ENCODE peak calls at places on chromosomes 13 and 19, in seven cellular contexts. Q, M, D, T, V, X and N are unnamed samples.

GRCh38 chr13:113495494-113496251 is 5.2 kb upstream of the DCUN1D2 start:
- DNase-seq in Q (no peak), M (no peak), X (peak; percentile 25), D (peak; percentile 48), V (peak; percentile 37), T (peak; percentile 55), N (no peak)

GRCh38 chr13:108376308-108376707 is 106.8 kb downstream of the TNFSF13B start:
- DNase-seq in X (no peak), V (no peak), Q (no peak), M (no peak), T (no peak), D (no peak), N (no peak)

GRCh38 chr13:52136763-52137162 is 7.9 kb upstream of the NEK5 start:
- DNase-seq in V (no peak), M (no peak), D (no peak), T (no peak), Q (no peak), X (no peak), N (no peak)

GRCh38 chr19:17341386-17341785 is 4.0 kb downstream of the GTPBP3 start:
- DNase-seq in T (no peak), Q (no peak), M (no peak), X (no peak), D (no peak), V (no peak), N (no peak)

GRCh38 chr19:55362990-55363716 is at the start of gene GARIN5B:
- DNase-seq in D (no peak), X (no peak), M (no peak), T (no peak), Q (no peak), V (no peak), N (no peak)

GRCh38 chr13:20125783-20126165 is 35.1 kb downstream of the GJA3 start:
- DNase-seq in V (no peak), T (no peak), X (no peak), Q (no peak), M (no peak), D (no peak), N (no peak)

GRCh38 chr19:50368649-50369570 is 3.5 kb upstream of the NAPSA start:
- DNase-seq in T (peak; percentile 88), X (peak; percentile 94), D (peak; percentile 78), V (peak; percentile 69), M (peak; percentile 87), Q (peak; percentile 51), N (peak; percentile 87)

GRCh38 chr13:33799950-33800592 is 17.9 kb upstream of the RFC3 start:
- DNase-seq in V (peak; percentile 35), X (peak; percentile 64), M (no peak), T (no peak), Q (no peak), D (peak; percentile 48), N (peak; percentile 53)

GRCh38 chr13:39048806-39049205 is 10.6 kb downstream of the NHLRC3 start:
- DNase-seq in V (no peak), M (no peak), T (no peak), D (no peak), Q (no peak), X (no peak), N (no peak)

GRCh38 chr19:571127-571974 is 1.0 kb upstream of the BSG start:
- DNase-seq in V (peak; percentile 43), X (peak; percentile 23), M (peak; percentile 48), D (peak; percentile 51), T (peak; percentile 41), Q (no peak), N (no peak)

GRCh38 chr13:112683581-112683980 is 6.3 kb upstream of the ATP11A start:
- DNase-seq in X (no peak), Q (no peak), V (no peak), M (no peak), T (no peak), D (no peak), N (no peak)

GRCh38 chr19:41956621-41957020 is 2.5 kb downstream of the RABAC1 start:
- DNase-seq in X (no peak), M (no peak), Q (no peak), D (no peak), T (no peak), V (no peak), N (no peak)

GRCh38 chr13:99867535-99868271 is 103.9 kb downstream of the ZIC5 start:
- DNase-seq in T (no peak), M (no peak), X (no peak), D (no peak), Q (no peak), V (no peak), N (no peak)

GRCh38 chr19:12112701-12113100 is 27.4 kb downstream of the ZNF20 start:
- DNase-seq in Q (no peak), X (no peak), M (no peak), V (no peak), T (no peak), D (no peak), N (no peak)

GRCh38 chr19:55649579-55650557 is 1.9 kb downstream of the CCDC106 start:
- DNase-seq in M (no peak), T (no peak), X (no peak), Q (no peak), V (no peak), D (no peak), N (no peak)

GRCh38 chr13:53382008-53382407 is 353.4 kb downstream of the OLFM4 start:
- DNase-seq in V (no peak), X (no peak), D (no peak), T (no peak), Q (no peak), M (no peak), N (no peak)

GRCh38 chr13:30038884-30039283 is 188.5 kb upstream of the UBL3 start:
- DNase-seq in X (peak; percentile 35), V (peak; percentile 52), T (no peak), M (no peak), D (peak; percentile 62), Q (no peak), N (peak; percentile 78)

GRCh38 chr13:30159446-30159839 is 147.9 kb downstream of the KATNAL1 start:
- DNase-seq in T (no peak), D (peak; percentile 91), V (peak; percentile 89), M (no peak), Q (no peak), X (peak; percentile 91), N (peak; percentile 75)

GRCh38 chr13:77907653-77908341 is 10.8 kb downstream of the EDNRB start:
- DNase-seq in D (no peak), V (no peak), M (no peak), Q (no peak), X (no peak), T (no peak), N (no peak)

GRCh38 chr13:108933061-108933460 is 303.6 kb downstream of the MYO16 start:
- DNase-seq in X (no peak), M (no peak), D (no peak), Q (no peak), T (no peak), V (no peak), N (peak; percentile 52)

GRCh38 chr19:35204799-35205732 is 23.5 kb downstream of the FAM187B start:
- DNase-seq in X (no peak), M (no peak), V (no peak), D (no peak), T (no peak), Q (no peak), N (no peak)

GRCh38 chr19:55809381-55810058 is 22.3 kb downstream of the NLRP11 start:
- DNase-seq in Q (no peak), T (peak; percentile 89), X (peak; percentile 77), M (peak; percentile 83), V (no peak), D (peak; percentile 6), N (peak; percentile 30)

GRCh38 chr19:34461375-34462100 is 20.0 kb upstream of the WTIP start:
- DNase-seq in V (peak; percentile 25), Q (peak; percentile 34), D (peak; percentile 41), M (no peak), T (no peak), X (peak; percentile 45), N (peak; percentile 73)

GRCh38 chr19:15812059-15812722 is 3.3 kb downstream of the OR10H1 start:
- DNase-seq in Q (no peak), D (no peak), V (no peak), M (no peak), T (no peak), X (no peak), N (peak; percentile 1)

GRCh38 chr19:32230441-32230840 is 115.0 kb upstream of the ZNF507 start:
- DNase-seq in X (no peak), M (no peak), D (no peak), Q (no peak), V (no peak), T (no peak), N (no peak)
- TF ChIP-seq CTCF in X (no peak), M (no peak), D (no peak), Q (no peak), V (no peak), T (no peak), N (no peak)

DNA sequence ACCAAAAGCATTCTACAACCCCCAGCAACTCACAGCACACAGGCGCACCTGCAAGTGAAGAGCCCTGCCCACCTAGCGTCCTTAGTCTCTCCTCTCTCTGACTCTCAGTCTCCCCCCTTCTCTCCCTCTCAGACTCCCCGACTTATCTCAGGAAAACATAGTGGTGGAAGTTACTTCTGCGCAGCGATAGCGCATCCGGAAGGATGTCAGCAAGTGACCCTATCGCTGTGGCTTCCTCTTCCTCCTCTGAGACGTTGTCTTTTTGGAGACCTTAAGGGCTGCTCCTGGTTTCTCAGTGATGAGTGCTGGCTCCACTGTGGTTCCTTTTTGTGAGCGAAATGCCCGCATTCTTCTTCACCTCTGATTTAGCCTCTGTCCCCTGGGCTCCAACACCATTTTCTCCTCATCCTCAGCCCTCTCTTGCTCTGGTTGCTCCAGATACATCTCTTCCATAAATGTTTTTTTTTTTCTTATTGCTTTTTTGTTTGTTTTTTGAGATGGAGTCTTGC is 1.4 kb upstream of the YIF1B start:
- DNase-seq in T (no peak), V (no peak), X (no peak), M (peak; percentile 92), Q (no peak), D (no peak), N (no peak)
- H3K4me3 ChIP-seq in T (no peak overlapping the region), V (no peak overlapping the region), X (no peak overlapping the region), M (peak overlapping the region; percentile 38), Q (peak overlapping the region; percentile 82), D (no peak overlapping the region), N (no peak overlapping the region)

DNA sequence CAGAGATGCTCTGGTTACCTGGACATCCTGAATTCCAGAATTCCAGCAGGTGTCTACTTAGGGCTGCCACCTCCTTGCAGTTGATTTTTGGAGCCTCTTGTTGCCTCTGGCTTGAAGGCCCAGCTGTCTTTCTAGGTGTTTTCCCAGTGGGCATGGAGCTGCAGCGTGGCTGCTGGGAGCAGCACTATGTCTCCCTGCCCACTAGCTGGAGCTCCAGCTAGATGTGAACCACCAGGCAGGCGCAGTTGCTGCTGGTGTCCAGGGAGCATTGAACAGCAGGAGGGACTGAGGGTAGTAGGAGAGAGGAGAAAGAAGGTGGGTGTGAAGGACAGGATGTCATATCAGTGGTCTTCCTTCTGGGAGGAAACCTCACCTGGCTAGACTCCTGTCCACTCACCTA is 9.9 kb upstream of the SELENOW start:
- DNase-seq in V (no peak), Q (no peak), X (no peak), D (no peak), T (no peak), M (no peak), N (no peak)
- TF ChIP-seq CTCF in V (no peak), Q (no peak), X (no peak), D (no peak), T (no peak), M (no peak), N (peak; percentile 3)

DNA sequence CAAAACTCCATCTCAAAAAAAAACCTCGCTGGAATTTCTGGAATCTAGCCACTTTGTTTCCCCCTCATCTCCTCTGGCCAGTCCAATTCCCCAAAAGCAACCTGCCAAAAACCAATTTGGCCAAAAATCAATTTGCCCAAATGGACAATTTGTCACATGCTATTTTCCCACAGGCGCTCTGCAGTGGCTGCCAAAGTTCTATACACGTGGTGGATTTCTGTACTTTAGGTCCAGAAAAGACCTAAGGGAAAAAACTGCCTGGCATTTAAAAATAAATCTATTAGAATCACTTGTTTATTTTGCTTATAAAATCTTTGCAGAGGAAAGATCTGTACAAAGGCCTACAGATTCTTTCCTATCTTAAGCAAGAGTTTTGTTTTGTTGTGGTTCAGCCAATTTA is 79.4 kb downstream of the MAP4K1 start:
- DNase-seq in V (peak; percentile 8), D (peak; percentile 17), X (no peak), M (no peak), T (peak; percentile 64), Q (no peak), N (no peak)
- H3K4me3 ChIP-seq in V (no peak overlapping the region), D (no peak overlapping the region), X (no peak overlapping the region), M (no peak overlapping the region), T (no peak overlapping the region), Q (no peak overlapping the region), N (no peak overlapping the region)